ENCODE peak calls at places on chromosomes 12 and 14, in five cellular contexts. Q is ovary, U is LoVo, B is GM13976, F is naive B cell. C is an unnamed sample.

GRCh38 chr12:124512667-124513296 is 54.6 kb downstream of the NCOR2 start:
- DNase-seq in Q (peak), U (peak), B (no peak), F (no peak), C (peak)

GRCh38 chr12:78177298-78177697 is 346.6 kb downstream of the NAV3 start:
- DNase-seq in Q (no peak), U (no peak), B (no peak), F (no peak), C (no peak)

GRCh38 chr12:4766445-4766844 is 46.2 kb downstream of the GALNT8 start:
- DNase-seq in Q (no peak), U (no peak), B (no peak), F (no peak), C (no peak)

GRCh38 chr14:39320318-39320717 is 86.6 kb downstream of the MIA2 start:
- DNase-seq in Q (no peak), U (no peak), B (no peak), F (no peak), C (no peak)

GRCh38 chr12:100643246-100643645 is 69.8 kb downstream of the GAS2L3 start:
- DNase-seq in Q (no peak), U (no peak), B (no peak), F (no peak), C (no peak)

GRCh38 chr14:54085137-54085810 is 128.6 kb upstream of the BMP4 start:
- DNase-seq in Q (no peak), U (no peak), B (no peak), F (no peak), C (no peak)

GRCh38 chr12:14931791-14932560 is 6.4 kb downstream of the ERP27 start:
- DNase-seq in Q (no peak), U (peak), B (no peak), F (no peak), C (no peak)

GRCh38 chr12:16110596-16110995 is 166.9 kb downstream of the SLC15A5 start:
- DNase-seq in Q (no peak), U (no peak), B (no peak), F (no peak), C (no peak)

GRCh38 chr12:6312529-6313325 is 2.2 kb downstream of the PLEKHG6 start:
- DNase-seq in Q (no peak), U (peak), B (peak), F (no peak), C (no peak)

GRCh38 chr12:47249719-47250506 is 170.2 kb upstream of the AMIGO2 start:
- DNase-seq in Q (no peak), U (peak), B (no peak), F (no peak), C (no peak)

GRCh38 chr14:61321385-61322010 is at the start of gene PRKCH:
- DNase-seq in Q (peak), U (peak), B (peak), F (peak), C (no peak)

GRCh38 chr12:70106347-70106746 is 136.9 kb upstream of the CNOT2 start:
- DNase-seq in Q (no peak), U (no peak), B (no peak), F (no peak), C (no peak)

GRCh38 chr12:112792306-112792705 is 758 bp downstream of the RPH3A start:
- DNase-seq in Q (no peak), U (no peak), B (no peak), F (no peak), C (no peak)

GRCh38 chr14:78764645-78765044 is 594.5 kb downstream of the NRXN3 start:
- DNase-seq in Q (no peak), U (no peak), B (no peak), F (no peak), C (no peak)

GRCh38 chr14:64337901-64338615 is 43.9 kb upstream of the ESR2 start:
- DNase-seq in Q (peak), U (peak), B (peak), F (peak), C (no peak)

GRCh38 chr12:88225776-88226175 is 83.7 kb downstream of the TMTC3 start:
- DNase-seq in Q (no peak), U (no peak), B (no peak), F (no peak), C (no peak)

GRCh38 chr12:42372154-42372791 is 46.3 kb downstream of the PPHLN1 start:
- DNase-seq in Q (no peak), U (peak), B (peak), F (peak), C (no peak)

GRCh38 chr14:59483360-59483759 is 848 bp downstream of the L3HYPDH start:
- DNase-seq in Q (no peak), U (peak), B (no peak), F (peak), C (no peak)

GRCh38 chr12:96247567-96247962 is 53.4 kb downstream of the ELK3 start:
- DNase-seq in Q (peak), U (no peak), B (no peak), F (no peak), C (no peak)

C was measured in non-pigmented ciliary epithelial cell.